ENCODE peak calls at places on chromosomes 16 and 17, in five cellular contexts. H is HCT116, G is neural progenitor cell, N is GM23248, U is PC-3. Z is an unnamed sample.

GRCh38 chr17:65013613-65014391 is 42.7 kb downstream of the GNA13 start:
- DNase-seq in G (no peak), N (peak; percentile 94), U (peak; percentile 85), H (peak; percentile 37), Z (no peak)

GRCh38 chr17:57408064-57408811 is 151.9 kb downstream of the MSI2 start:
- DNase-seq in N (no peak), G (peak; percentile 68), H (no peak), U (peak; percentile 76), Z (no peak)

GRCh38 chr17:59165933-59166342 is 10.4 kb downstream of the PRR11 start:
- DNase-seq in G (peak; percentile 91), N (peak; percentile 52), U (peak; percentile 77), H (peak; percentile 49), Z (peak; percentile 28)

GRCh38 chr17:36931697-36932382 is 5.4 kb upstream of the LHX1 start:
- DNase-seq in H (no peak), N (no peak), U (no peak), G (no peak), Z (no peak)

GRCh38 chr16:12168054-12169018 is 191.8 kb downstream of the SNX29 start:
- DNase-seq in H (no peak), U (no peak), N (no peak), G (no peak), Z (no peak)

GRCh38 chr16:84724619-84725307 is 25.0 kb downstream of the USP10 start:
- DNase-seq in G (no peak), N (peak; percentile 46), U (no peak), H (no peak), Z (no peak)

GRCh38 chr16:67535201-67535600 is 6.6 kb downstream of the RIPOR1 start:
- DNase-seq in H (no peak), N (no peak), G (no peak), U (no peak), Z (no peak)

GRCh38 chr16:19001788-19002187 is 18.1 kb downstream of the TMC7 start:
- DNase-seq in G (no peak), U (peak; percentile 98), H (no peak), N (peak; percentile 94), Z (no peak)

GRCh38 chr16:4746991-4747574 is 12.7 kb downstream of the DNAAF8 start:
- DNase-seq in H (no peak), G (peak; percentile 47), U (no peak), N (peak; percentile 25), Z (no peak)

GRCh38 chr17:332558-333322 is 19.9 kb downstream of the RPH3AL start:
- DNase-seq in U (no peak), N (peak; percentile 61), H (no peak), G (no peak), Z (no peak)

GRCh38 chr17:58308173-58308984 is 20.2 kb downstream of the TSPOAP1 start:
- DNase-seq in H (no peak), N (no peak), U (no peak), G (peak; percentile 66), Z (no peak)

GRCh38 chr17:50631195-50631907 is 3.3 kb upstream of the ABCC3 start:
- DNase-seq in G (no peak), H (no peak), N (peak; percentile 50), U (no peak), Z (no peak)

GRCh38 chr17:73196500-73196899 is 3.6 kb downstream of the COG1 start:
- DNase-seq in H (no peak), N (no peak), G (peak; percentile 68), U (no peak), Z (no peak)

GRCh38 chr16:63933841-63934240 is 1188.0 kb downstream of the CDH11 start:
- DNase-seq in U (no peak), H (no peak), N (no peak), G (no peak), Z (no peak)

GRCh38 chr17:77227461-77228223 is 86.9 kb downstream of the SEC14L1 start:
- DNase-seq in N (peak; percentile 49), G (no peak), U (no peak), H (no peak), Z (no peak)

GRCh38 chr17:2379489-2380224 is 21.2 kb downstream of the MNT start:
- DNase-seq in G (no peak), U (no peak), H (no peak), N (no peak), Z (no peak)

GRCh38 chr16:87580855-87581261 is 21.4 kb upstream of the JPH3 start:
- DNase-seq in H (no peak), G (no peak), U (peak; percentile 12), N (peak; percentile 91), Z (no peak)

GRCh38 chr16:9469512-9469911 is 378.1 kb downstream of the HAPSTR1 start:
- DNase-seq in G (no peak), U (no peak), N (peak; percentile 8), H (no peak), Z (no peak)

GRCh38 chr17:60525624-60526514 is at the start of gene APPBP2:
- DNase-seq in H (peak; percentile 75), U (peak; percentile 94), G (peak; percentile 94), N (peak; percentile 96), Z (peak; percentile 74)

GRCh38 chr17:55433029-55433628 is 11.5 kb upstream of the MMD start:
- DNase-seq in H (peak; percentile 86), N (peak; percentile 42), G (no peak), U (peak; percentile 99), Z (no peak)

GRCh38 chr16:2981177-2981898 is 1.1 kb upstream of the PKMYT1 start:
- DNase-seq in H (no peak), U (no peak), N (no peak), G (peak; percentile 85), Z (no peak)

GRCh38 chr17:83052241-83052564 is 27.2 kb upstream of the METRNL start:
- DNase-seq in H (no peak), N (no peak), U (no peak), G (no peak), Z (no peak)

GRCh38 chr17:83054518-83055125 is 24.8 kb upstream of the METRNL start:
- DNase-seq in G (no peak), H (no peak), N (no peak), U (no peak), Z (no peak)

GRCh38 chr17:83055911-83056582 is 23.4 kb upstream of the METRNL start:
- DNase-seq in N (peak; percentile 96), U (peak; percentile 90), H (no peak), G (peak; percentile 1), Z (no peak)

GRCh38 chr17:83053021-83053778 is 26.2 kb upstream of the METRNL start:
- DNase-seq in N (peak; percentile 56), U (no peak), H (no peak), G (peak; percentile 24), Z (no peak)

GRCh38 chr17:83053779-83054451 is 25.5 kb upstream of the METRNL start:
- DNase-seq in G (no peak), N (no peak), H (no peak), U (no peak), Z (no peak)
- TF ChIP-seq EZH2phosphoT487 in G (no peak), N (no peak), H (no peak), U (no peak), Z (no peak)

GRCh38 chr17:75854881-75855309 is 240 bp downstream of the WBP2 start:
- DNase-seq in U (no peak), G (no peak), H (no peak), N (no peak), Z (no peak)
- H3K9ac ChIP-seq in U (peak overlapping the region; percentile 66), G (peak overlapping the region; percentile 21), H (peak overlapping the region; percentile 86), N (peak overlapping the region; percentile 86), Z (peak overlapping the region; percentile 68)

DNA sequence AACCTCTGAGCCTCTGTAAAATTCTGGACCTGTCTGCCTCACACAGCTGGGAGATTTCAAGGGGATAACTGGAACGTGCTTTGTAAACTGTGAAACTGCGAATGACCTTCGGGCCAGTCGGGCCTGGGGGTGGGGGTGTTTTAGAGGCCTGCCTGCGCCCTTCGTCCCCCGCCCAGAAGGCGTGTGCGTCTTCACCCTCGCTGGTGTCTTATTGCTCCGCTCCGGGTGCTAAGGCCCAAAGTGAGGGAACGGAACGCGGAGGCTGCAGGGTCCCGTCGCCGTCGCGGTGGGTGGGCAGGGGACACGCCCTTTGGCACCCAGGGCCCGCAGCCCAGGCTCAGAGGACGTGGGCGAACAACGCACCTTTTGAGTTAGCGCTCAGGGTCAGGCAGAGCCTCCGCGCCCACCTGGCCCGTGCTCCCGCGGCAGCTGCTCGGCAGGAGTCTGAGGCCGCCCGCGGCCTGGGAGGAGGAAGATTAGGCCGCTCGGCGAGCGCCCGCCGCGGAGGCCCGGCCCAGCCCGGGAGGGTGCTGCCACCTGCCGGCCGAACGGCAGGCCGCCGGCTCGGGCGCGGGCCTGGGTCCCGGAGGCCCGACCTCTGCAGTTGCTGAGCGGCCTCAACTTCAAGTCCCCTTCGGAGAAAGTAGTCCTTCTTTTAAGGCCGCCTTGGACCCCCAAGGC is 29.7 kb downstream of the DCAKD start:
- DNase-seq in G (peak; percentile 87), N (peak; percentile 88), H (no peak), U (peak; percentile 79), Z (peak; percentile 68)
- TF ChIP-seq EZH2phosphoT487 in G (peak; percentile 20), N (no peak), H (no peak), U (no peak), Z (no peak)

GRCh38 chr16:51153275-51153991 is 2.4 kb upstream of the SALL1 start:
- DNase-seq in H (no peak), U (no peak), N (peak; percentile 49), G (peak; percentile 76), Z (no peak)
- H3K9ac ChIP-seq in H (no peak overlapping the region), U (no peak overlapping the region), N (peak overlapping the region; percentile 94), G (peak overlapping the region; percentile 70), Z (no peak overlapping the region)

GRCh38 chr17:79930077-79930785 is 91.0 kb upstream of the CBX4 start:
- DNase-seq in H (no peak), G (peak; percentile 88), U (no peak), N (peak; percentile 29), Z (no peak)
- TF ChIP-seq EZH2phosphoT487 in H (no peak), G (peak; percentile 45), U (peak; percentile 40), N (no peak), Z (peak; percentile 67)

GRCh38 chr17:14672830-14673229 is 371.9 kb downstream of the HS3ST3B1 start:
- DNase-seq in H (no peak), G (peak; percentile 49), N (peak; percentile 83), U (peak; percentile 49), Z (no peak)

DNA sequence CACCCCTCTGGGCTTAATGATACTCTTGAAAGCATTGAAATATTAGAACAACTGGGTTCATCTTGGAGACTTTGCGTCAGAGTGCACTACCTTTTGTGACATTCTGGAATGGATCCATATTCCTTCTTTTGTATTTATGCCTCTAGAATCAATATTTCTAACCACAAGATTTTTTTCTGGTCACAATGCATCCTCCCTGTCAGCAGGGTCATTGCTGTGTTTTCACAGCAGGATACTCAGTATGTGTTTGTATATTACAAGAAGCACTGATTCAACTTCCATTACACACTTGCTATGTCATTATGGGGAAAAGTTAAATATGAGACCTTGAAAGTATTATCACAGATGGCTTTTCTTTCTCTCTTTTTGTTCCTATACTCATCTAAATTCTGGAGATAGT is 370.0 kb downstream of the HS3ST3B1 start:
- DNase-seq in N (no peak), U (no peak), G (no peak), H (no peak), Z (no peak)
- H3K9ac ChIP-seq in N (no peak overlapping the region), U (no peak overlapping the region), G (no peak overlapping the region), H (no peak overlapping the region), Z (no peak overlapping the region)

DNA sequence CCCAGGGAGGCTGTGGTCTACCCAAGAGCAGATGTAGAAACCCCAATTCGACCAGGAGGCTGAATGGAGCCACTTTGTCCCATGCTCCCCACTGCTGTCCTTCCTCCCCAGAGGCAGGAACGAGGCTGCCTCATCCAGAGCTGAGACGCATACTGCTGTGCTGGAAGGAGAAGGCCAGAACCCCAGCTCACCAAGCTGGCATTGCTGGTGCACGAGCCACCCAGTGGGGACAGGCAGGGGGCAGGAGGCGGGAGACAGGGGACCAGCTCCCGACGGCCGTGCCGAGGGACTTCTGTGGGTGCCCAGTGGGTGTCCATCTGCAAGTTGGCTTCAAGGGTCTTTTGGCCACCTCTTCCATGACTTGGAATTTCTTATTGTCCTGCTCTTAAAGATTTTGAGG is 66.6 kb downstream of the NTN1 start:
- DNase-seq in U (no peak), H (no peak), N (no peak), G (no peak), Z (no peak)
- TF ChIP-seq EZH2phosphoT487 in U (no peak), H (no peak), N (no peak), G (no peak), Z (no peak)

GRCh38 chr17:48893646-48894508 is 1.3 kb downstream of the ATP5MC1 start:
- DNase-seq in G (no peak), U (no peak), H (no peak), N (no peak), Z (no peak)
- H3K9ac ChIP-seq in G (no peak overlapping the region), U (peak overlapping the region; percentile 98), H (peak overlapping the region; percentile 91), N (peak overlapping the region; percentile 92), Z (peak overlapping the region; percentile 89)